ENCODE peak calls at places on chromosomes 4 and X, in five cellular contexts. K is right atrium auricular region, B is cardiac muscle cell, M is HepG2, Z is pancreas. T is an unnamed sample.
A peak's percentile ranks its signal among the peaks of the same experiment; 100 is the strongest.

GRCh38 chr4:104772849-104773248 is 278.2 kb upstream of the CXXC4 start:
- DNase-seq in K (no peak), B (no peak), M (no peak), Z (no peak), T (no peak)

GRCh38 chr4:137519406-137519805 is 12.9 kb downstream of the PCDH18 start:
- DNase-seq in K (no peak), M (no peak), B (no peak), Z (no peak), T (no peak)

GRCh38 chr4:27089186-27089585 is 228.5 kb downstream of the STIM2 start:
- DNase-seq in B (no peak), Z (no peak), M (no peak), K (no peak), T (no peak)

GRCh38 chr4:675036-675804 is 878 bp downstream of the MYL5 start:
- DNase-seq in M (no peak), Z (peak; percentile 83), K (no peak), B (no peak), T (no peak)

GRCh38 chr4:142480244-142480643 is 365.9 kb downstream of the INPP4B start:
- DNase-seq in Z (no peak), K (no peak), B (peak; percentile 32), M (no peak), T (no peak)

GRCh38 chrX:123873956-123874355 is 14.1 kb downstream of the XIAP start:
- DNase-seq in K (no peak), Z (no peak), M (no peak), B (no peak), T (no peak)

GRCh38 chrX:151713859-151714258 is 2.0 kb upstream of the FATE1 start:
- DNase-seq in K (no peak), Z (no peak), M (peak; percentile 0), B (peak; percentile 20), T (no peak)

GRCh38 chrX:150032742-150033141 is 94.5 kb upstream of the EOLA2 start:
- DNase-seq in M (no peak), B (no peak), K (no peak), Z (no peak), T (no peak)

GRCh38 chr4:53555111-53555510 is 36.2 kb downstream of the LNX1 start:
- DNase-seq in K (no peak), B (no peak), M (no peak), Z (no peak), T (no peak)

GRCh38 chrX:23383411-23383810 is 48.8 kb downstream of the PTCHD1 start:
- DNase-seq in B (no peak), Z (no peak), M (no peak), K (no peak), T (no peak)

GRCh38 chr4:3250438-3250955 is 1.5 kb downstream of the MSANTD1 start:
- DNase-seq in B (no peak), Z (peak; percentile 70), K (no peak), M (peak; percentile 41), T (no peak)

GRCh38 chr4:139297001-139297410 is 4.3 kb upstream of the NAA15 start:
- DNase-seq in Z (no peak), B (no peak), K (no peak), M (peak; percentile 13), T (no peak)

GRCh38 chrX:109600114-109600710 is 24.8 kb downstream of the KCNE5 start:
- DNase-seq in M (no peak), Z (no peak), K (no peak), B (peak; percentile 52), T (no peak)

GRCh38 chrX:114959729-114960128 is 57.7 kb downstream of the IL13RA2 start:
- DNase-seq in B (peak; percentile 43), Z (no peak), M (no peak), K (no peak), T (no peak)

GRCh38 chr4:84176061-84176460 is 323.0 kb downstream of the NKX6-1 start:
- DNase-seq in B (no peak), M (no peak), K (no peak), Z (no peak), T (no peak)

GRCh38 chr4:7089211-7089964 is 21.5 kb upstream of the GRPEL1 start:
- DNase-seq in K (no peak), B (no peak), M (no peak), Z (no peak), T (no peak)

GRCh38 chr4:6939761-6940743 is 30.4 kb downstream of the TBC1D14 start:
- DNase-seq in M (no peak), B (no peak), Z (peak; percentile 44), K (no peak), T (no peak)

GRCh38 chr4:183173580-183174526 is 74.8 kb downstream of the WWC2 start:
- DNase-seq in K (no peak), Z (no peak), M (no peak), B (no peak), T (no peak)

GRCh38 chrX:23844502-23845138 is 61.6 kb downstream of the SAT1 start:
- DNase-seq in M (peak; percentile 65), Z (no peak), K (no peak), B (peak; percentile 15), T (no peak)

GRCh38 chrX:40524423-40524822 is 56.3 kb upstream of the ATP6AP2 start:
- DNase-seq in M (no peak), B (no peak), Z (no peak), K (no peak), T (no peak)
- TF ChIP-seq CTCF in M (peak; percentile 35), B (peak; percentile 7), Z (no peak), K (no peak), T (no peak)

GRCh38 chrX:99602107-99602506 is 808.0 kb downstream of the PCDH19 start:
- DNase-seq in K (no peak), B (no peak), Z (no peak), M (no peak), T (no peak)

DNA sequence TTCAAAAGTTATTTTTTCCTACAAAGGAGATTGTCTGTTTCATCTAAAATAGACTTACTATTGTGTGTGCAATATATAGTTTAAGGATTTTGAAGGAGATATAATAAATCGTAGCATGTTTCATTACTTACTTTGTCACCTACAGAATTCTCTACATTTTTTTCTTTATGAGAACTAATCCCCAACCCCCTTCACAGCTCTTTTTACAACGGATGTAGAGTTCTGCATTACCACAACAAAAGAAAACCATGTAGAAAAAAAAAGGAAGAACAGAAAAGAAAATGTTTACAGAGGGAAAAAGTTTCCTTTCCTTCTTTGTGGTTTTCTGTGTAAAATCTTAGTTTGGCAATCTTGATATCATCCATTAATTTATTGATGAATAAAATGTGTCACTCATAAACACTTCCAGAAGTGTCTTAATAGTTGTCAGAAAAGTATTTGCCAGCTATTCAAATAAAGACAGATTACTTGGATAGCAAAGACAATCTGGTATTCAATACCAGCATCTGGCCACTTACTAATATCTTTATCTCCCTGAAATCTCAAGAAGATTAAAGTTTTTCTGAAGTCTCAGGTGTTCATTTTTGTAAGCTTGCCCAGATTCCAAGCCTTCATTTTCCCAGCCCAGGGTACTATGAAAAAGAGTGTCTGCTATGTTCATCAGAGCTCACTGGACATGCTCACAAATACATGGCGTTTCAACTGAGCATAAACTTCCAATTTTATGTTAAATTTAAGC is 806.8 kb downstream of the PCDH19 start:
- DNase-seq in Z (no peak), B (no peak), K (no peak), M (no peak), T (no peak)
- TF ChIP-seq CTCF in Z (no peak), B (no peak), K (no peak), M (no peak), T (no peak)

DNA sequence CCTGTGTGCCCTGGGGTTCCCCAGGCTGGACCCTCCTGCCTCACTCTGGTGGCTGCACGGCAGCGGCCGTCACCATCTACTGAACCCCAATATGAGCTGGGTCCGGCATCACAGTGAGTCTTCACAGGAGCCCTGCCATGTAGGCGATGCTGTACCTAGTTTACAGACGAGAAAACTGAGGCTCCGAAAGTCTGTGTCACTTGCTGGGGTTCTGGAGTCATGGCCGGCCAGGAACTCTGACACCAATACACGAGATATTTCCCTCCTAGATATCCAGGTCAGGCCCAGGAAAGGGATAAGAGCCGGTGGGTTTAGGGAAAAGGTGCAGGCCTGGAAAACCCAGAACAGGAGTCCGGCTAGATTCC is 74.4 kb downstream of the HTRA3 start:
- DNase-seq in K (peak; percentile 50), B (no peak), M (no peak), Z (no peak), T (no peak)
- TF ChIP-seq CTCF in K (no peak), B (no peak), M (no peak), Z (no peak), T (no peak)

DNA sequence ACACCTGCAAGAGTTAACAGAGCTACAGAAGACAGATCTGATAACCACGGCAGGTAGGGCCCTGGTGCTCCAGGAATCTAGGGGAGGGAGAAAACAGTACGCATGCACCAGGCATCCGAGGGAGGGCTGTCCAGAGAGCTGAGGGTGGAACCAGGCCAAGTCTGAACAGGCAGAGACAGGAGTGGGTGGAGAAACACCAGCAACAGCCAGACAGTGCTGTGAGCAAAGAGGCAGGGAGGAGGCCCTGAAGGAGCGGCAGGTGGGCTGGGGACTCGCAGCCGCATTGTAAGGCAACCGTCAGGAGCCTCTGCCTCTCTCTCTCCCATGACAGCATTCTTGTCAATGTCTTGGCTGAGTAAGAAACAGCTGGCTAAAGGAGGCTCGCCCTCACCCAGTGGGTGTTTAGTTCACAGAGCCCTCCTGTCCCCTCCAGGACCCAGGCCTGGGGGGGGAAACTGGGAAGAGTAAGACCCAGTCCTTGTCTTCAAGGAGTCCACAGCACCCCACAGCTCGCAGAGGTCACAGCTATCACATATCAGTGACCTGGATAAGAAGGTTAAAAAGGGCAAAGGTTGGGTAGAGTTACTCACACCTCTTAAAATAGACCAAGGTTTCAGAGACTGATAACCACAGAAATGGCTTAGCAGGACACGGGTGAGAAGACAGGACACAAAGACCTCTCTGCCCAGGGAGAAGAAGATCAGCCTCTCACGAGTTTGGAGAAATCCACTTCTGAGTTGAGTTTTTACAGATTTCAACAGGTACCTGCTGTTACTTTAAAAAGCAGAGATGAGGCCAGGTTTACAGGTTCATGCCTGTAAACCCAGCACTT is 10.5 kb downstream of the ACSL1 start:
- DNase-seq in Z (peak; percentile 91), K (peak; percentile 85), B (peak; percentile 87), M (peak; percentile 74), T (peak; percentile 62)
- TF ChIP-seq CTCF in Z (no peak), K (no peak), B (no peak), M (no peak), T (no peak)